ENCODE peak calls at places on chromosomes 16 and 17, in six cellular contexts. One of them, this sample, is unnamed. For H3K27me3 and H3K4me1, the result is how much of the 10 kb centered on the place peaks cover.

GRCh38 chr17:64016974-64017373 is 3.5 kb downstream of the ICAM2 start:
- DNase-seq in Panc1: no peak
- DNase-seq in pancreas: no peak
- DNase-seq in NT2/D1: no peak
- DNase-seq in right lobe of liver: no peak
- DNase-seq in upper lobe of right lung: no peak
- DNase-seq in this sample: no peak

GRCh38 chr17:22461460-22462145 is 769.3 kb downstream of the KCNJ18 start:
- DNase-seq in Panc1: no peak
- DNase-seq in pancreas: no peak
- DNase-seq in NT2/D1: no peak
- DNase-seq in right lobe of liver: no peak
- DNase-seq in upper lobe of right lung: no peak
- DNase-seq in this sample: no peak

GRCh38 chr16:53666816-53667415 is 36.7 kb downstream of the RPGRIP1L start:
- DNase-seq in Panc1: no peak
- DNase-seq in pancreas: no peak
- DNase-seq in NT2/D1: no peak
- DNase-seq in right lobe of liver: no peak
- DNase-seq in upper lobe of right lung: no peak
- DNase-seq in this sample: no peak

GRCh38 chr16:21226749-21227148 is 6.8 kb upstream of the ANKS4B start:
- DNase-seq in Panc1: no peak
- DNase-seq in pancreas: no peak
- DNase-seq in NT2/D1: no peak
- DNase-seq in right lobe of liver: no peak
- DNase-seq in upper lobe of right lung: no peak
- DNase-seq in this sample: no peak

GRCh38 chr17:10729334-10730193 is at the start of gene TMEM220:
- DNase-seq in Panc1: no peak
- DNase-seq in pancreas: peak
- DNase-seq in NT2/D1: peak
- DNase-seq in right lobe of liver: peak
- DNase-seq in upper lobe of right lung: peak
- DNase-seq in this sample: peak

GRCh38 chr16:27678955-27679354 is 129.0 kb downstream of the KATNIP start:
- DNase-seq in Panc1: no peak
- DNase-seq in pancreas: no peak
- DNase-seq in NT2/D1: no peak
- DNase-seq in right lobe of liver: no peak
- DNase-seq in upper lobe of right lung: no peak
- DNase-seq in this sample: no peak

GRCh38 chr17:77427471-77427991 is 286.8 kb downstream of the SEC14L1 start:
- DNase-seq in Panc1: no peak
- DNase-seq in pancreas: no peak
- DNase-seq in NT2/D1: no peak
- DNase-seq in right lobe of liver: no peak
- DNase-seq in upper lobe of right lung: no peak
- DNase-seq in this sample: no peak

GRCh38 chr17:9240659-9241370 is 219.5 kb downstream of the NTN1 start:
- DNase-seq in Panc1: no peak
- DNase-seq in pancreas: peak
- DNase-seq in NT2/D1: no peak
- DNase-seq in right lobe of liver: peak
- DNase-seq in upper lobe of right lung: no peak
- DNase-seq in this sample: no peak

GRCh38 chr17:34581446-34582184 is 2.2 kb downstream of the TMEM132E start:
- DNase-seq in Panc1: no peak
- DNase-seq in pancreas: no peak
- DNase-seq in NT2/D1: no peak
- DNase-seq in right lobe of liver: no peak
- DNase-seq in upper lobe of right lung: peak
- DNase-seq in this sample: no peak

GRCh38 chr17:12928736-12929135 is 89.1 kb downstream of the ELAC2 start:
- DNase-seq in Panc1: no peak
- DNase-seq in pancreas: no peak
- DNase-seq in NT2/D1: no peak
- DNase-seq in right lobe of liver: no peak
- DNase-seq in upper lobe of right lung: no peak
- DNase-seq in this sample: no peak

GRCh38 chr17:36752096-36752888 is 150.9 kb downstream of the MRM1 start:
- DNase-seq in Panc1: no peak
- DNase-seq in pancreas: no peak
- DNase-seq in NT2/D1: no peak
- DNase-seq in right lobe of liver: no peak
- DNase-seq in upper lobe of right lung: no peak
- DNase-seq in this sample: peak
- H3K27me3 ChIP-seq in Panc1: under half
- H3K27me3 ChIP-seq in pancreas: under half
- H3K27me3 ChIP-seq in NT2/D1: under half
- H3K27me3 ChIP-seq in right lobe of liver: under half
- H3K27me3 ChIP-seq in upper lobe of right lung: under half
- H3K27me3 ChIP-seq in this sample: under half

DNA sequence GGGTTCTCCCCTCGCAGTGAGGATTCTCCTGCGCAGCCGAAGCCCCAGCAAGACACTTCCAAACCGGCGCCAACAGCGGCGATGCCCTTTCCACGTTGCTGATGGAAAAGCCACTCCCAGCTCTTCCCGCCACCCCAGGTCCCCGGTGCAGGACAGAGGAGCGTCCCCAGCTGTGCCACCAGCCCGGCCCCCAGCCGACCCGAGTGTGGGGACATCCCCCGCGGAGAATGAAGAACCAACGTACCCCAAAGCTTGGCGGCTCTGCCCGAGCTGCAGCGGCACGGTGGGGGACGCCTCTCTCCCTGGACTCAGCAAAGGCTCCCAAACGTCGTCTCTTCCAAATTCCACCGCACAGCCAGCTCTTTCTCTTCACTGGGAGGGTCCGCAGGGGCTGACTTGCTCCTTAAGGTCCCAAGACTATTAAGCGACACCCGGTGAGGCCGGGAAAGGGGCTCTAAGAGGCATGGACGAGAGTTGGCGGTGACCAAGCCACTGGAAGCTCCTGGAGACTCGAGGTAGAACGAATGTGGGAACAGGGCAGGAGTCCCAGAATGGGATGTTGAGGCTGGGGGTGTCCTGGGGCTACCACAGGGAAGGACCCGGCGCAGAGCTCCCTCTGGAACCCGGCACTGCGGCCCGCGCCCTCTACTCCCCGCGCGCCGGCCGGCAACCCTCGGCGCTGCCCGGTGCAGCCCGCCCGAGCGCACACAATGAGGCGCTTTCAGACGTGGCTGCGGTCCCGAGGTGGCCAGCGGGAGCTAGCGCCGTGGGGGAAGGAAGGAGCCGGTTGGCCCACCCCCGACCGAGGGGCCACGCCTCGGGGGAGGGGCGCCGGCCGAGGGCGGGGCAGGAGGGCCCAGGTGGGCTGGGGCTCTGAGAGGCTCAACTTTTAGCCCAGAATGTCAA is at the start of gene CHST6:
- DNase-seq in Panc1: no peak
- DNase-seq in pancreas: peak
- DNase-seq in NT2/D1: no peak
- DNase-seq in right lobe of liver: no peak
- DNase-seq in upper lobe of right lung: no peak
- DNase-seq in this sample: no peak
- H3K4me3 ChIP-seq in Panc1: no peak
- H3K4me3 ChIP-seq in pancreas: peak
- H3K4me3 ChIP-seq in NT2/D1: peak
- H3K4me3 ChIP-seq in right lobe of liver: peak
- H3K4me3 ChIP-seq in upper lobe of right lung: peak
- H3K4me3 ChIP-seq in this sample: peak

DNA sequence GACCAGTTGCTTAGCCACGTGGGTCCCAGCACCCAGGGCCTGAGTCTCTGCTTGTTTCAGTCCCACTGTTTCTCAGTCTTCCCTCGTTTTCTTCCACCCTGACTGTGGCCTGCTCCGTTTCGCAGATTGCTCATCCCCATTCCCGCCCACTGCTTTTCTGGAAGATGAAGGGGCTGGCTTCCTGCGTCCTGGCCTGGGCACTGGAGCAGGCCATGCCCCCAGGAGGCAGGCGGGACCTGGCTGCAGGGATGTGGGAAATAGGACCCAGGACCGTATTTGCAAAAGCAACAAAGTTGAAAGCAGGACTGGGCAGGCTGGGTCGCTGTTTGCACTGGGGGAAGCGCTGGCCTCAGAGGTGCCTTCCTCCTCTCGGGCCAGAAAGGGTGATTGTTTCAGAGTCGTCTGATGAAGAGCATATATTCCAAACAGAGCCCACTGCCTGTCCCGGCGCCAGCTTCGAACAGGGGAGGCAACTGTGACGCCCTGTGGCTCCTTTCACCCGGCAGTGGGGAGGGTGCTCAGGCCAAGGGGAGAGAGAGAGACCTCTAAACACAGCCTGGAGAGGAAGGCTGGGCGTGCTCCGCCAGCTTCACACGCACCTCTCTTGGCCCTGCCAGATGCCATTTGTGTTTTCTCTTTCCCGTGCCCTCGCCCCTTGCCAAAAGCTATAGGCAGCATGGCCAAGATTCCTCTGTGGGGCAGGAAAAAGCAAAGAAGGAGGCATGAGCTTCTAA is 108.6 kb downstream of the CMIP start:
- DNase-seq in Panc1: no peak
- DNase-seq in pancreas: no peak
- DNase-seq in NT2/D1: no peak
- DNase-seq in right lobe of liver: peak
- DNase-seq in upper lobe of right lung: peak
- DNase-seq in this sample: peak
- H3K4me1 ChIP-seq in Panc1: under half
- H3K4me1 ChIP-seq in pancreas: under half
- H3K4me1 ChIP-seq in NT2/D1: under half
- H3K4me1 ChIP-seq in right lobe of liver: half or more
- H3K4me1 ChIP-seq in upper lobe of right lung: under half
- H3K4me1 ChIP-seq in this sample: under half

DNA sequence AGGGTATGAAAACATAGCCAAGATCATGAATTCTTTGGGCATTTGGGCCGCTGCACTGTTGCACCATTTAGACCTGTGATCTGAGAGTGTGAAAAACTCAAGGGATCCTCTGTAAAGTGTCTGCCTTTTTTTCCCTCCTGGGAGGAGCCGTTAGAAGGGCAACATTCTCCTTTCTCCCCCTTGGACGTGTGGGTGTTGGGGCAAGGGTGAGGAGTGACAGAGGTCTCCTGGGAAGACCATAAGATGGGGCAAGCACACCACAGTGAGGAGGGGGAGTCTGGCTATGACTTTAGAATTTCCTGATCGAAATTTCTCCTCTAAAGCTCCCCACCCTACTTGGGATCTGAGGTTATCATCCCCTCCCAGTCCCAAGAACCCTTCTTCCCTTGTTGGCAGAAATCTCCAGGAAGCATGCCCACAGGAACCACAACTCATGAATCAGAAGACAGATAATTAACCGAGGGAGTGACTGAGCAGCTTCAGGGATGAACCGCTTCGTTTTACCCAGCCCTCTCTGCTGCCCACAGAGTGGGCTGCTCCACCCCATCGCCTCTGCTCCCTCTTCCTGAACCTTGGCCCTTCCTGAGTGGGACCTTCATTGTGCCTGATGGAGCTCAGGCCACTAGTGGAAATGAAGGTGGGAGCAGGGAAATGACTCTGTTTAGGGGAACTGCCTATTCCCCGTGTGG is 4.2 kb downstream of the ITGB3 start:
- DNase-seq in Panc1: no peak
- DNase-seq in pancreas: no peak
- DNase-seq in NT2/D1: no peak
- DNase-seq in right lobe of liver: no peak
- DNase-seq in upper lobe of right lung: no peak
- DNase-seq in this sample: no peak
- H3K27me3 ChIP-seq in Panc1: under half
- H3K27me3 ChIP-seq in pancreas: under half
- H3K27me3 ChIP-seq in NT2/D1: under half
- H3K27me3 ChIP-seq in right lobe of liver: under half
- H3K27me3 ChIP-seq in upper lobe of right lung: under half
- H3K27me3 ChIP-seq in this sample: under half

DNA sequence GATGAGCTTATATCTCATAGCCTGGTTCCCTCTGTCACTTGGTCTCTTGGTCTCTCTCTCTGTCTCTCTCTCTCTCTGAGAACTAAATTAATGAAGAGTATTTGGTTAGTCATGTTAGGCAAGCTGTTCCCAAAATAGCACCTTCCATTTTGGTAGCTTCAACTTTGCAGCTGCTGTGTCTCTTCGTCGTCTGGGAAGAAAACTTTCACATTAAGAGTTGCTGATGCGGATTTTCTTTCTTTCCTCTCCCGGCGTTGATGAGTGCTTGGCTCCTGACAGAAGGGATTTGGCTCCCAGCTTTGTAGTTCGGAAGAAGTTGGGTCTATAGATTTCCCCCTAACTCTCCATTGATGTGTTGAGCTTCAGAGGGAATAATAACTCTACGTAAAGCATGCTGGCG is at the start of gene RBFOX1:
- DNase-seq in Panc1: no peak
- DNase-seq in pancreas: no peak
- DNase-seq in NT2/D1: no peak
- DNase-seq in right lobe of liver: no peak
- DNase-seq in upper lobe of right lung: no peak
- DNase-seq in this sample: no peak
- H3K4me3 ChIP-seq in Panc1: no peak
- H3K4me3 ChIP-seq in pancreas: no peak
- H3K4me3 ChIP-seq in NT2/D1: no peak
- H3K4me3 ChIP-seq in right lobe of liver: no peak
- H3K4me3 ChIP-seq in upper lobe of right lung: no peak
- H3K4me3 ChIP-seq in this sample: no peak

GRCh38 chr17:43021739-43022512 is at the start of gene VAT1:
- DNase-seq in Panc1: no peak
- DNase-seq in pancreas: peak
- DNase-seq in NT2/D1: peak
- DNase-seq in right lobe of liver: peak
- DNase-seq in upper lobe of right lung: peak
- DNase-seq in this sample: peak

GRCh38 chr17:43019418-43019817 is 2.8 kb downstream of the VAT1 start:
- DNase-seq in Panc1: no peak
- DNase-seq in pancreas: no peak
- DNase-seq in NT2/D1: no peak
- DNase-seq in right lobe of liver: peak
- DNase-seq in upper lobe of right lung: no peak
- DNase-seq in this sample: no peak

GRCh38 chr17:43020789-43021738 is 1.1 kb downstream of the VAT1 start:
- DNase-seq in Panc1: peak
- DNase-seq in pancreas: peak
- DNase-seq in NT2/D1: no peak
- DNase-seq in right lobe of liver: peak
- DNase-seq in upper lobe of right lung: peak
- DNase-seq in this sample: peak

GRCh38 chr17:43018932-43019331 is 3.3 kb downstream of the VAT1 start:
- DNase-seq in Panc1: no peak
- DNase-seq in pancreas: no peak
- DNase-seq in NT2/D1: no peak
- DNase-seq in right lobe of liver: no peak
- DNase-seq in upper lobe of right lung: no peak
- DNase-seq in this sample: no peak

GRCh38 chr17:43020030-43020621 is 2.1 kb downstream of the VAT1 start:
- DNase-seq in Panc1: no peak
- DNase-seq in pancreas: no peak
- DNase-seq in NT2/D1: no peak
- DNase-seq in right lobe of liver: peak
- DNase-seq in upper lobe of right lung: no peak
- DNase-seq in this sample: no peak
- H3K4me1 ChIP-seq in Panc1: under half
- H3K4me1 ChIP-seq in pancreas: under half
- H3K4me1 ChIP-seq in NT2/D1: under half
- H3K4me1 ChIP-seq in right lobe of liver: under half
- H3K4me1 ChIP-seq in upper lobe of right lung: under half
- H3K4me1 ChIP-seq in this sample: half or more